ENCODE peak calls at places on chromosome 13, in four cellular contexts. O, S, G and A are unnamed samples.

GRCh38 chr13:46896346-46897138 is at the start of gene HTR2A:
- DNase-seq in G (no peak), S (peak), O (peak), A (no peak)

GRCh38 chr13:42970824-42971669 is 21.0 kb downstream of the EPSTI1 start:
- DNase-seq in G (no peak), S (peak), O (peak), A (peak)

GRCh38 chr13:21698975-21699679 is 28.3 kb downstream of the FGF9 start:
- DNase-seq in G (no peak), S (no peak), O (no peak), A (no peak)

GRCh38 chr13:46698910-46699460 is 98.0 kb downstream of the ESD start:
- DNase-seq in G (no peak), S (peak), O (peak), A (no peak)

GRCh38 chr13:101576452-101576851 is 124.0 kb downstream of the ITGBL1 start:
- DNase-seq in O (peak), G (no peak), S (peak), A (no peak)

GRCh38 chr13:27644302-27644701 is 22.6 kb downstream of the POLR1D start:
- DNase-seq in G (no peak), O (peak), S (peak), A (no peak)

GRCh38 chr13:44389003-44389666 is 15.5 kb downstream of the SERP2 start:
- DNase-seq in S (no peak), O (no peak), G (no peak), A (no peak)

GRCh38 chr13:45658586-45659235 is 43.2 kb upstream of the ERICH6B start:
- DNase-seq in G (no peak), S (peak), O (peak), A (no peak)

GRCh38 chr13:106570354-106570822 is 2.5 kb upstream of the ARGLU1 start:
- DNase-seq in S (peak), O (peak), G (peak), A (no peak)

GRCh38 chr13:27120011-27120410 is 51.6 kb downstream of the USP12 start:
- DNase-seq in O (no peak), S (peak), G (no peak), A (no peak)

GRCh38 chr13:43994999-43995859 is 115.5 kb downstream of the LACC1 start:
- DNase-seq in O (no peak), G (no peak), S (no peak), A (no peak)

GRCh38 chr13:25225970-25226369 is 53.9 kb upstream of the AMER2 start:
- DNase-seq in G (no peak), O (no peak), S (no peak), A (no peak)

GRCh38 chr13:31835932-31836331 is 96.6 kb downstream of the RXFP2 start:
- DNase-seq in O (peak), S (peak), G (no peak), A (no peak)

GRCh38 chr13:106155411-106155810 is 380.1 kb downstream of the EFNB2 start:
- DNase-seq in S (peak), O (no peak), G (no peak), A (no peak)

GRCh38 chr13:75705395-75705794 is 69.3 kb downstream of the LMO7 start:
- DNase-seq in O (peak), G (no peak), S (peak), A (no peak)

GRCh38 chr13:26965058-26965380 is 204.4 kb upstream of the GPR12 start:
- DNase-seq in S (no peak), G (no peak), O (no peak), A (no peak)

GRCh38 chr13:111920932-111921705 is 145.8 kb upstream of the SOX1 start:
- DNase-seq in O (no peak), S (no peak), G (no peak), A (no peak)

GRCh38 chr13:100627142-100627541 is 38.6 kb upstream of the GGACT start:
- DNase-seq in S (no peak), O (no peak), G (no peak), A (no peak)

GRCh38 chr13:114124921-114125320 is 7.5 kb downstream of the RASA3 start:
- DNase-seq in S (peak), G (peak), O (peak), A (peak)

GRCh38 chr13:21501709-21502108 is 42.6 kb upstream of the ZDHHC20 start:
- DNase-seq in O (no peak), S (no peak), G (no peak), A (no peak)

GRCh38 chr13:112760931-112761330 is 71.1 kb downstream of the ATP11A start:
- DNase-seq in O (peak), G (no peak), S (no peak), A (no peak)

GRCh38 chr13:113417008-113417735 is 36.1 kb downstream of the ADPRHL1 start:
- DNase-seq in G (no peak), S (no peak), O (no peak), A (no peak)

GRCh38 chr13:113935081-113935511 is 38.8 kb downstream of the C13orf46 start:
- DNase-seq in G (no peak), O (no peak), S (no peak), A (no peak)

GRCh38 chr13:33728271-33729037 is 89.5 kb upstream of the RFC3 start:
- DNase-seq in G (no peak), S (no peak), O (peak), A (peak)

DNA sequence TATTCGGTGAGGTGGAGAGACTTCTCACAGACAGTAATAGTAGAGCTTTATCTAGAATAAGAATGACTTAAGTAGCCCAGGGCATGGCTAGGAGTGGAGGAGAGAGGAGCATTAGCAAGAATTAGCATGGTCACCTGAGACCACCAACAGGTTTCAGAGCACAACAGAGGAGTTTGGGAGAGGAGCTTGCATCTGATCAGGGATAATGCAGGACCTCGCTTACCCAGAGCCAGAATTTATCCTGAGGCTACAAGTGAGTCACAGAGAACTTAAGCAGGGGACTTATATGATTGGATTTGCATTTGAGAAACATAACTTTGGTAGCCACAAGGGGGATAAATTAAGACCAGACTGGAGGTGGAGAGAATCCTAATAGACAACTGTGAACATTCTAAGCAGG is 102.1 kb upstream of the FNDC3A start:
- DNase-seq in O (peak), S (peak), G (no peak), A (no peak)
- TF ChIP-seq CTCF in O (peak), S (no peak), G (no peak), A (no peak)

DNA sequence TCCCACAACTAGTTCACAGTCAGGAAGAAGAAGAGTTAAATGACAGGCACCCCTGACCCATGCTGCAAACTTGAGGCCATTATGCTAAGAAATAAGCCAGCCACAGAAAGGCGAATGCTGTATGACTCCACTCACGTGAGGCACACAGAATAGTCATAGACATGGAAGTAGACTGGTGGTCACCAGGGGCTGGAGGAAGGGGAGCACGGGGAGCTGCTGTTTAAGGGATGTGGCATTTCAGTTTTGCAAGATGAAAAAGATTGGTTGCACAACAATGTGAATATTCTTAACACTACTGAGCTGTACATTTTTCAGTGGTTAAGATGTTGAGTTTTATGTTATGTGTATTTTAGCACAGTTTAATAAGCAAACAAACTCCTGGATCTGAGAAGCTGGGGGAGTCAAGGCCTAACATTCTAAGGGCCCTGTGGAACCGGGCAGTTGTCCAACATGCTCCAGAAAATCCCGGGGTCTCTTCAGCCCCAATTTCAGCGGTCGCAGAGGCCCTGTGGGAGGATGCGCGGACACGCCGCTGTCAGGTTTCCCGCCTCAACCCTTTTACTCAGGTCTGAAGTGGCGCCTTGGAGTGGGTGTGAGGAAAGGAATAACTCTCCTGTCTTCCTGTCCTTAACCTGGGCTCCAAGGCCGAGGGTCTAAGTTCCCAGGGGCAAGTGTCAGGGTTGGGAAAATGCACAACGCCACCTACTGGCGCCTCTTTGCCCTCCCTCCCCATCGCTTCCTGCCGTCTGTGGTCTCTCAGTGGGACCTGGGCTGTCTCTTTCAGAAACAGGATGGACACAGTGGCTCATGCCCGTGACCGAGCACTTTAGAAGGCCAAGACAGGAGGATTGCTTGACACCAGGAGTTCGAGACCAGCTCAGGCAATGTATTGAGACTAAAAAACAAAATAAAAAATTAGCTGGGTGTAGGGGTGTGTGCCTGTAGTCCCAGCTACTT is 4.4 kb upstream of the TMEM272 start:
- DNase-seq in S (peak), G (no peak), O (peak), A (peak)
- TF ChIP-seq CTCF in S (peak), G (peak), O (peak), A (peak)

GRCh38 chr13:23668557-23668956 is 98.3 kb downstream of the TNFRSF19 start:
- DNase-seq in S (no peak), G (no peak), O (no peak), A (no peak)

GRCh38 chr13:23670793-23671192 is 100.6 kb downstream of the TNFRSF19 start:
- DNase-seq in S (peak), O (no peak), G (no peak), A (no peak)

GRCh38 chr13:23666576-23666975 is 96.4 kb downstream of the TNFRSF19 start:
- DNase-seq in S (no peak), O (no peak), G (no peak), A (no peak)

GRCh38 chr13:23671367-23671766 is 101.2 kb downstream of the TNFRSF19 start:
- DNase-seq in S (peak), G (no peak), O (no peak), A (no peak)

DNA sequence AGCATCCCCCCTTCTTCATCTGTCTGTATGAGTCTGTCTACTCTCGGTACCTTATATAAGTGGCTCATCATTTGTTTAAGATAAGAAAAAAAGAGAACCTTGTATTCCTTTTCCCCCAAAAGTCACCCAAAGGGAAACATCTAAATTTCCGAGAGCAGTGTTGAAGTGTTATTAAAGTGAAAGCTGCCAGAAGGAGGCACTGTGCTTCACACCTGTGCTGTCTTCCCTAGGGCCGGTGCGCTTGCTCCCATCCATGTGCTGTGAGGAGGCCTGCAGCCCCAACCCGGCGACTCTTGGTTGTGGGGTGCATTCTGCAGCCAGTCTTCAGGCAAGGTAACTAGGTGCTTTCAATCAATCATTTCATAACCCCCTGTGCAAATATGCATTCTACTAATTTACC is 97.5 kb downstream of the TNFRSF19 start:
- DNase-seq in O (no peak), S (no peak), G (no peak), A (no peak)
- TF ChIP-seq CTCF in O (peak), S (no peak), G (no peak), A (no peak)

GRCh38 chr13:51453308-51453958 is 597 bp upstream of the INTS6 start:
- DNase-seq in G (peak), S (no peak), O (no peak), A (peak)
- TF ChIP-seq CTCF in G (no peak), S (no peak), O (peak), A (no peak)